ENCODE peak calls at places on chromosome 21, in nine cellular contexts. H, K, U, Y, Z, C, X, P and S are unnamed samples.

GRCh38 chr21:41768371-41769042 is 1.7 kb upstream of the RIPK4 start:
- DNase-seq in U (peak; percentile 50), Y (peak; percentile 56), X (no peak), H (peak; percentile 83), C (peak; percentile 6), Z (no peak), P (no peak), K (no peak), S (no peak)

GRCh38 chr21:38561613-38562012 is 63.3 kb upstream of the ERG start:
- DNase-seq in Y (no peak), P (no peak), Z (no peak), K (no peak), C (no peak), X (no peak), H (no peak), U (no peak), S (no peak)

GRCh38 chr21:46307625-46308024 is 16.0 kb downstream of the C21orf58 start:
- DNase-seq in H (no peak), C (no peak), U (no peak), P (no peak), Y (peak; percentile 64), Z (no peak), K (no peak), X (no peak), S (no peak)

GRCh38 chr21:39088831-39089380 is 94.3 kb downstream of the PSMG1 start:
- DNase-seq in K (no peak), X (no peak), P (no peak), Z (no peak), Y (peak; percentile 50), C (no peak), H (no peak), U (no peak), S (peak; percentile 32)

GRCh38 chr21:34020005-34020847 is 53.2 kb upstream of the MRPS6 start:
- DNase-seq in U (no peak), X (peak; percentile 29), Z (no peak), K (no peak), P (no peak), Y (no peak), C (no peak), H (no peak), S (peak; percentile 98)

GRCh38 chr21:28160378-28160777 is 832.3 kb downstream of the LTN1 start:
- DNase-seq in P (no peak), K (no peak), U (no peak), H (no peak), X (no peak), Y (no peak), C (no peak), Z (no peak), S (no peak)

GRCh38 chr21:45488839-45489479 is 53.3 kb downstream of the SLC19A1 start:
- DNase-seq in P (no peak), H (no peak), U (no peak), Z (no peak), K (no peak), C (no peak), Y (peak; percentile 34), X (no peak), S (no peak)

GRCh38 chr21:14901482-14901958 is 163.3 kb downstream of the NRIP1 start:
- DNase-seq in C (no peak), P (no peak), X (peak; percentile 48), Z (no peak), K (no peak), Y (peak; percentile 98), U (no peak), H (no peak), S (no peak)

GRCh38 chr21:32578107-32578691 is 7.1 kb downstream of the TCP10L start:
- DNase-seq in U (peak; percentile 45), Z (no peak), K (no peak), H (no peak), Y (no peak), C (no peak), P (no peak), X (no peak), S (peak; percentile 70)

GRCh38 chr21:34345892-34346291 is 17.9 kb upstream of the KCNE2 start:
- DNase-seq in Y (no peak), C (no peak), P (no peak), U (no peak), X (no peak), Z (no peak), H (no peak), K (no peak), S (no peak)

GRCh38 chr21:46431884-46432488 is 26.7 kb upstream of the DIP2A start:
- DNase-seq in C (no peak), K (peak; percentile 72), Y (no peak), X (peak; percentile 27), H (no peak), U (peak; percentile 32), P (no peak), Z (peak; percentile 62), S (no peak)

GRCh38 chr21:35561076-35561475 is 499.2 kb downstream of the SETD4 start:
- DNase-seq in K (no peak), H (no peak), X (no peak), C (no peak), U (no peak), P (no peak), Y (peak; percentile 36), Z (no peak), S (no peak)

GRCh38 chr21:31915566-31915965 is 42.7 kb downstream of the HUNK start:
- DNase-seq in Y (no peak), U (no peak), Z (no peak), X (no peak), C (no peak), H (no peak), P (no peak), K (no peak), S (no peak)

GRCh38 chr21:34844924-34845238 is 176.1 kb downstream of the CLIC6 start:
- DNase-seq in C (no peak), X (no peak), H (no peak), Y (no peak), U (no peak), Z (no peak), K (no peak), P (no peak), S (no peak)

GRCh38 chr21:37240978-37241377 is 26.2 kb downstream of the VPS26C start:
- DNase-seq in K (no peak), X (no peak), Z (no peak), Y (no peak), U (no peak), P (no peak), C (no peak), H (no peak), S (no peak)

GRCh38 chr21:40013001-40013735 is 145.9 kb downstream of the PCP4 start:
- DNase-seq in Y (no peak), K (no peak), U (no peak), H (no peak), C (no peak), P (no peak), X (no peak), Z (no peak), S (no peak)

GRCh38 chr21:15976807-15977206 is 247.0 kb downstream of the USP25 start:
- DNase-seq in Y (no peak), C (no peak), U (no peak), P (no peak), X (no peak), Z (no peak), K (no peak), H (no peak), S (peak; percentile 60)